ENCODE peak calls at places on chromosomes 12 and 14, in five cellular contexts. N, L, Q, P and F are unnamed samples.

GRCh38 chr12:132400011-132400641 is 70.7 kb upstream of the GALNT9 start:
- DNase-seq in Q (no peak), L (no peak), N (no peak), P (no peak), F (no peak)

GRCh38 chr12:104998423-104999346 is 12.6 kb downstream of the NOPCHAP1 start:
- DNase-seq in L (peak; percentile 21), N (peak; percentile 76), Q (no peak), P (no peak), F (no peak)

GRCh38 chr12:109347579-109347978 is at the start of gene MYO1H:
- DNase-seq in L (no peak), N (no peak), Q (no peak), P (no peak), F (no peak)

GRCh38 chr12:95796225-95796981 is 5.8 kb upstream of the NTN4 start:
- DNase-seq in L (no peak), P (no peak), Q (no peak), N (no peak), F (no peak)

GRCh38 chr14:31207287-31207745 is 277 bp downstream of the HECTD1 start:
- DNase-seq in L (no peak), P (no peak), N (peak; percentile 95), Q (no peak), F (no peak)

GRCh38 chr12:62983594-62983993 is 48.6 kb upstream of the PPM1H start:
- DNase-seq in L (no peak), N (no peak), Q (no peak), P (no peak), F (peak; percentile 37)

GRCh38 chr12:114812858-114813761 is 129.1 kb upstream of the TBX3 start:
- DNase-seq in Q (peak; percentile 46), P (no peak), L (no peak), N (no peak), F (no peak)

GRCh38 chr12:82517027-82517426 is 158.7 kb downstream of the METTL25 start:
- DNase-seq in P (no peak), Q (peak; percentile 18), L (peak; percentile 31), N (no peak), F (peak; percentile 43)

GRCh38 chr12:50142993-50143392 is 24.2 kb downstream of the CERS5 start:
- DNase-seq in L (no peak), P (no peak), Q (no peak), N (no peak), F (no peak)

GRCh38 chr12:103924761-103925641 is 5.2 kb upstream of the HSP90B1 start:
- DNase-seq in L (peak; percentile 18), P (peak; percentile 96), Q (peak; percentile 82), N (no peak), F (peak; percentile 97)

GRCh38 chr14:73754911-73755360 is 40.8 kb upstream of the PNMA1 start:
- DNase-seq in Q (peak; percentile 64), L (no peak), N (no peak), P (no peak), F (no peak)

GRCh38 chr14:84202486-84202885 is 1327.5 kb upstream of the FLRT2 start:
- DNase-seq in L (no peak), P (no peak), Q (peak; percentile 25), N (no peak), F (no peak)

GRCh38 chr12:130456375-130457199 is 118.9 kb downstream of the PIWIL1 start:
- DNase-seq in N (no peak), L (peak; percentile 39), Q (no peak), P (no peak), F (no peak)

GRCh38 chr12:120961604-120962486 is 16.5 kb upstream of the HNF1A start:
- DNase-seq in N (peak; percentile 95), Q (no peak), P (no peak), L (no peak), F (no peak)

GRCh38 chr12:120960657-120961056 is 17.7 kb upstream of the HNF1A start:
- DNase-seq in N (no peak), L (no peak), Q (no peak), P (no peak), F (peak; percentile 68)

GRCh38 chr12:120955232-120955631 is 23.1 kb upstream of the HNF1A start:
- DNase-seq in Q (no peak), P (no peak), N (no peak), L (no peak), F (no peak)

GRCh38 chr12:120959111-120959878 is 19.0 kb upstream of the HNF1A start:
- DNase-seq in N (no peak), Q (no peak), L (no peak), P (no peak), F (no peak)

GRCh38 chr12:120956579-120957360 is 21.6 kb upstream of the HNF1A start:
- DNase-seq in P (no peak), N (peak; percentile 83), Q (no peak), L (no peak), F (no peak)
- H3K4me3 ChIP-seq in P (no peak overlapping the region), N (no peak overlapping the region), Q (no peak overlapping the region), L (no peak overlapping the region), F (no peak overlapping the region)

GRCh38 chr12:106135781-106136180 is 3.0 kb downstream of the NUAK1 start:
- DNase-seq in L (no peak), Q (peak; percentile 66), P (no peak), N (no peak), F (no peak)

GRCh38 chr12:106134294-106134949 is 4.3 kb downstream of the NUAK1 start:
- DNase-seq in P (no peak), Q (no peak), L (no peak), N (no peak), F (no peak)

GRCh38 chr12:106137456-106138278 is 1.1 kb downstream of the NUAK1 start:
- DNase-seq in N (no peak), L (no peak), P (no peak), Q (no peak), F (no peak)

GRCh38 chr12:106135075-106135474 is 3.7 kb downstream of the NUAK1 start:
- DNase-seq in P (no peak), Q (peak; percentile 57), L (no peak), N (no peak), F (no peak)

GRCh38 chr12:106136263-106136662 is 2.5 kb downstream of the NUAK1 start:
- DNase-seq in L (peak; percentile 82), N (peak; percentile 91), P (no peak), Q (peak; percentile 91), F (peak; percentile 77)
- H3K4me3 ChIP-seq in L (no peak overlapping the region), N (no peak overlapping the region), P (no peak overlapping the region), Q (peak overlapping the region; percentile 80), F (no peak overlapping the region)

GRCh38 chr12:51322452-51322851 is 1.5 kb downstream of the BIN2 start:
- DNase-seq in L (no peak), P (peak; percentile 45), N (no peak), Q (no peak), F (peak; percentile 67)
- H3K4me3 ChIP-seq in L (no peak overlapping the region), P (peak overlapping the region; percentile 63), N (no peak overlapping the region), Q (no peak overlapping the region), F (peak overlapping the region; percentile 61)

GRCh38 chr12:100265732-100266131 is 1.1 kb downstream of the DEPDC4 start:
- DNase-seq in L (no peak), N (no peak), P (no peak), Q (no peak), F (no peak)

GRCh38 chr12:100266163-100266801 is 597 bp downstream of the DEPDC4 start:
- DNase-seq in P (no peak), Q (no peak), N (no peak), L (no peak), F (no peak)

GRCh38 chr12:100267603-100268281 is 765 bp downstream of the SCYL2 start:
- DNase-seq in N (peak; percentile 47), L (no peak), Q (peak; percentile 43), P (no peak), F (no peak)

GRCh38 chr12:100266802-100267602 is at the start of the genes DEPDC4 and SCYL2:
- DNase-seq in L (peak; percentile 96), N (peak; percentile 99), Q (peak; percentile 99), P (peak; percentile 84), F (peak; percentile 96)

GRCh38 chr12:100268835-100269564 is 2.0 kb downstream of the SCYL2 start:
- DNase-seq in Q (peak; percentile 16), N (no peak), P (no peak), L (no peak), F (no peak)
- H3K4me3 ChIP-seq in Q (peak overlapping the region; percentile 85), N (peak overlapping the region; percentile 88), P (peak overlapping the region; percentile 98), L (peak overlapping the region; percentile 92), F (peak overlapping the region; percentile 98)

GRCh38 chr12:75631809-75632208 is 120.4 kb upstream of the KRR1 start:
- DNase-seq in L (no peak), N (no peak), Q (no peak), P (no peak), F (no peak)

GRCh38 chr12:75628916-75629315 is 117.5 kb upstream of the KRR1 start:
- DNase-seq in L (no peak), Q (no peak), N (no peak), P (no peak), F (no peak)

GRCh38 chr12:75632452-75632851 is 121.0 kb upstream of the KRR1 start:
- DNase-seq in P (no peak), N (no peak), L (no peak), Q (peak; percentile 36), F (no peak)

GRCh38 chr12:75630091-75630490 is 118.7 kb upstream of the KRR1 start:
- DNase-seq in P (no peak), N (no peak), L (no peak), Q (no peak), F (no peak)

DNA sequence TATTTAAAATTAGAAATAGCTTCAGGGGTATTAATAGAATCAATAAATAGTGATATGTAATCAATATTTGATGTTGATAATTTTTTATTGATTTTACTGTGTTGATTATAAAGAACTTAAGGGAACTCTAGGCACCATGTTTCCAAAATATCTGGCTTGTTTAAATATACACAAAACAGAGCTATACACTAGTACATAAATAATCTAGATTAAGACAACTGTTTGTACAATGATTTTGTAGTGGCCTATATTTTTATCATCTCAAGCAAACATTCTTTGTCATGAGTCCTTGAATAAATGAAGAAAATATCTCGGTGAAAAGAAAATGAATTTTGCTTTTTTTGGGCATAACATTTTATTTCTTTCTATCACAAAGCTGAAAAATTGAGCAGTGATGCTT is 117.1 kb upstream of the KRR1 start:
- DNase-seq in Q (no peak), L (no peak), N (no peak), P (no peak), F (no peak)
- H3K4me3 ChIP-seq in Q (no peak overlapping the region), L (no peak overlapping the region), N (no peak overlapping the region), P (no peak overlapping the region), F (no peak overlapping the region)

GRCh38 chr14:54786191-54786755 is 116.4 kb downstream of the GCH1 start:
- DNase-seq in P (no peak), Q (no peak), L (no peak), N (no peak), F (no peak)

GRCh38 chr14:54784657-54785056 is 118.0 kb downstream of the GCH1 start:
- DNase-seq in L (no peak), Q (no peak), N (no peak), P (no peak), F (no peak)

GRCh38 chr14:54785778-54786160 is 116.9 kb downstream of the GCH1 start:
- DNase-seq in N (no peak), Q (no peak), L (no peak), P (no peak), F (no peak)

GRCh38 chr14:54784060-54784459 is 118.6 kb downstream of the GCH1 start:
- DNase-seq in P (no peak), N (no peak), L (no peak), Q (no peak), F (no peak)

GRCh38 chr14:54785111-54785777 is 117.4 kb downstream of the GCH1 start:
- DNase-seq in L (no peak), Q (no peak), P (no peak), N (no peak), F (no peak)
- H3K4me3 ChIP-seq in L (no peak overlapping the region), Q (no peak overlapping the region), P (no peak overlapping the region), N (no peak overlapping the region), F (no peak overlapping the region)